ENCODE peak calls at places on chromosomes 13 and 19, in four cellular contexts. J is fibroblast of lung, Q is omental fat pad, B is lung. N is an unnamed sample.

GRCh38 chr13:53105881-53106280 is 77.3 kb downstream of the OLFM4 start:
- DNase-seq in Q (no peak), J (no peak), B (no peak), N (no peak)

GRCh38 chr13:114063545-114064515 is 68.6 kb downstream of the RASA3 start:
- DNase-seq in J (peak; percentile 69), Q (peak; percentile 51), B (peak; percentile 63), N (peak; percentile 93)

GRCh38 chr19:11767633-11768133 is 883 bp downstream of the ZNF441 start:
- DNase-seq in Q (no peak), J (peak; percentile 32), B (peak; percentile 48), N (no peak)

GRCh38 chr13:31048521-31048920 is 113.2 kb downstream of the HSPH1 start:
- DNase-seq in J (peak; percentile 48), B (no peak), Q (no peak), N (no peak)

GRCh38 chr13:113655358-113656014 is 2.5 kb downstream of the ATP4B start:
- DNase-seq in J (no peak), B (no peak), Q (no peak), N (no peak)

GRCh38 chr13:24683833-24684599 is 3.8 kb downstream of the ATP12A start:
- DNase-seq in Q (peak; percentile 36), J (no peak), B (peak; percentile 50), N (no peak)

GRCh38 chr19:54395685-54396084 is 19.6 kb upstream of the TTYH1 start:
- DNase-seq in B (no peak), Q (no peak), J (no peak), N (no peak)

GRCh38 chr19:48501446-48501960 is 10.1 kb downstream of the LMTK3 start:
- DNase-seq in J (no peak), B (peak; percentile 76), Q (no peak), N (no peak)

GRCh38 chr19:51398096-51398704 is 7.8 kb upstream of the C19orf84 start:
- DNase-seq in J (peak; percentile 6), Q (no peak), B (no peak), N (no peak)

GRCh38 chr13:66635526-66635925 is 594.6 kb downstream of the PCDH9 start:
- DNase-seq in B (no peak), Q (no peak), J (peak; percentile 97), N (no peak)

GRCh38 chr19:6478815-6479214 is 2.8 kb downstream of the DENND1C start:
- DNase-seq in Q (no peak), B (no peak), J (no peak), N (no peak)

GRCh38 chr13:26679411-26679810 is 81.2 kb downstream of the GPR12 start:
- DNase-seq in J (peak; percentile 23), Q (no peak), B (no peak), N (peak; percentile 29)

GRCh38 chr13:108267338-108267737 is 2.2 kb upstream of the TNFSF13B start:
- DNase-seq in Q (no peak), J (no peak), B (no peak), N (no peak)

GRCh38 chr13:45439781-45440462 is 21.7 kb upstream of the SLC25A30 start:
- DNase-seq in Q (no peak), B (no peak), J (peak; percentile 6), N (no peak)

GRCh38 chr19:41588497-41589209 is 12.7 kb downstream of the CEACAM21 start:
- DNase-seq in B (no peak), J (peak; percentile 27), Q (no peak), N (peak; percentile 86)

GRCh38 chr13:44715287-44716224 is 139.4 kb upstream of the TSC22D1 start:
- DNase-seq in Q (no peak), B (no peak), J (peak; percentile 35), N (no peak)

GRCh38 chr13:81395368-81395767 is 1054.4 kb upstream of the SPRY2 start:
- DNase-seq in J (no peak), B (no peak), Q (no peak), N (no peak)

GRCh38 chr19:17576758-17577532 is 21.5 kb downstream of the COLGALT1 start:
- DNase-seq in Q (no peak), J (peak; percentile 11), B (peak; percentile 54), N (no peak)

GRCh38 chr19:29528350-29528945 is 2.7 kb downstream of the VSTM2B start:
- DNase-seq in B (no peak), J (peak; percentile 60), Q (peak; percentile 27), N (no peak)